ENCODE peak calls at places on chromosome 7, in nine cellular contexts. O is OCI-LY7, L is GM20000, K is colonic mucosa, M is adrenal gland, I is pancreas, R is astrocyte of the spinal cord, E is HFFc6, P is A549. S is an unnamed sample.

GRCh38 chr7:94882891-94883290 is 24.5 kb upstream of the PPP1R9A start:
- DNase-seq in M (no peak), K (no peak), I (no peak), L (no peak), O (no peak), P (no peak), E (no peak), R (no peak), S (no peak)

GRCh38 chr7:73718438-73718881 is 1.0 kb downstream of the STX1A start:
- DNase-seq in I (no peak), E (no peak), L (no peak), O (no peak), P (no peak), R (no peak), K (no peak), M (no peak), S (no peak)

GRCh38 chr7:82413237-82413636 is 30.3 kb downstream of the CACNA2D1 start:
- DNase-seq in P (no peak), O (no peak), M (no peak), E (no peak), L (no peak), R (peak; percentile 21), K (no peak), I (no peak), S (no peak)

GRCh38 chr7:143456992-143457793 is 13.9 kb downstream of the TAS2R60 start:
- DNase-seq in E (peak; percentile 38), K (no peak), M (no peak), L (no peak), I (no peak), P (no peak), O (no peak), R (peak; percentile 35), S (no peak)

GRCh38 chr7:129829677-129830631 is 122.8 kb downstream of the UBE2H start:
- DNase-seq in L (peak; percentile 68), I (peak; percentile 39), R (peak; percentile 86), O (peak; percentile 83), P (peak; percentile 83), E (peak; percentile 61), M (peak; percentile 72), K (peak; percentile 60), S (no peak)

GRCh38 chr7:19772858-19773337 is 519 bp downstream of the TMEM196 start:
- DNase-seq in I (no peak), L (peak; percentile 3), M (peak; percentile 24), K (no peak), P (peak; percentile 30), R (peak; percentile 45), O (no peak), E (no peak), S (no peak)

GRCh38 chr7:52917982-52918578 is 117.4 kb upstream of the POM121L12 start:
- DNase-seq in L (no peak), R (no peak), K (no peak), O (peak; percentile 4), I (no peak), M (no peak), P (peak; percentile 7), E (no peak), S (no peak)

GRCh38 chr7:99456288-99456687 is 9.7 kb downstream of the ATP5MF start:
- DNase-seq in P (no peak), L (no peak), R (no peak), K (no peak), I (no peak), O (no peak), M (no peak), E (no peak), S (no peak)

GRCh38 chr7:112892263-112892662 is 102.1 kb upstream of the TMEM168 start:
- DNase-seq in E (peak; percentile 56), M (no peak), R (peak; percentile 46), O (no peak), L (no peak), K (no peak), P (peak; percentile 53), I (no peak), S (peak; percentile 30)

GRCh38 chr7:74464931-74465906 is 11.5 kb downstream of the GTF2IRD1 start:
- DNase-seq in K (peak; percentile 82), P (no peak), L (no peak), R (no peak), E (no peak), O (peak; percentile 75), M (no peak), I (no peak), S (no peak)

GRCh38 chr7:140222797-140223196 is 46.0 kb upstream of the KDM7A start:
- DNase-seq in P (no peak), M (no peak), R (no peak), K (no peak), O (peak; percentile 40), I (no peak), E (no peak), L (no peak), S (no peak)

GRCh38 chr7:84232653-84233052 is 38.1 kb upstream of the SEMA3A start:
- DNase-seq in R (peak; percentile 63), K (no peak), I (no peak), E (peak; percentile 70), P (peak; percentile 80), M (no peak), L (no peak), O (no peak), S (no peak)
- TF ChIP-seq CTCF in R (peak; percentile 24), K (no peak), I (no peak), E (peak; percentile 62), P (no peak), M (no peak), L (no peak), O (no peak), S (peak; percentile 9)

DNA sequence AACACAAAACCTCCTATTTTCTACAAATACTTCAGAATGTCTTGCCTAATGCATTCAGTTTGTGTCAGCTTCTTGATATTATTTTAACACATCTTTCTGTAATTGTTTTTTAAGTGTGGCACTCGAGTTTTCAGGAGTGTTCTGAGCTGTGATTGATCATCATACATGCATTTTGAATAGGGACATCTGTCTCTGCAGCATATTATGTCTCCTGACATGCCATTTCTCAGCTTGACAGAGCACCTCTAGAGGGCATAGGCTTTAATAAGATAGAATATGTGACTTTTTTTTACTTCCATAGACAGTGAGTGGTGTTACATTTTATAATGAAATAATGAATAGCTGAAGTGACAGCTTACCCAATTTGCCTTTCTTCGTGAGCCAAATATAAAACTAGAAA is 219.2 kb upstream of the HDAC9 start:
- DNase-seq in K (no peak), E (no peak), M (no peak), R (no peak), O (no peak), P (no peak), L (no peak), I (no peak), S (no peak)
- TF ChIP-seq CTCF in K (no peak), E (no peak), M (no peak), R (no peak), O (no peak), P (no peak), L (no peak), I (no peak), S (no peak)

GRCh38 chr7:66638309-66639099 is 9.8 kb downstream of the KCTD7 start:
- DNase-seq in O (no peak), M (no peak), L (no peak), I (no peak), K (no peak), R (no peak), E (no peak), P (no peak), S (no peak)
- TF ChIP-seq CTCF in O (no peak), M (no peak), L (no peak), I (no peak), K (no peak), R (no peak), E (no peak), P (no peak), S (no peak)

GRCh38 chr7:4226166-4226857 is 455.8 kb upstream of the FOXK1 start:
- DNase-seq in R (no peak), O (no peak), E (no peak), K (no peak), M (no peak), L (no peak), I (no peak), P (peak; percentile 13), S (no peak)
- TF ChIP-seq CTCF in R (no peak), O (no peak), E (no peak), K (no peak), M (no peak), L (no peak), I (no peak), P (no peak), S (no peak)

DNA sequence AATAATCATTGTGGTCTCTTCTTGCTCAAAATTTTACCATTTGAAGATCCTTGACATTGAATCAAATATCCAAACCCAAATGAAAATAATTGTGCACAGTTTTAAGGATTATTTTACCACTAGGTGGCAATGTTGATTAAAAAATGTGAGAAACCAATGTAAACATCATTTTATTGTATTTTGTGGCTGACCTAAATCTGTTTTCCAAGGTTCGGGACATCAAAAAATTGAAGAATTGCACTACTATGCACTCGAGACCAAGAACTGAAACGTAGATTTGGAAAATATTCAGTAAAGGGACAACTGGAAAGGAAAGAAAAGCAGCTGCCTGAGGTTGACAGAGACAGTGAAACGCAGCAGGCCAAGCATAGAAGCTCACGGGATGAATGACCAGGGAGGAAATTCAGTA is 259.3 kb downstream of the SNX13 start:
- DNase-seq in R (peak; percentile 67), E (peak; percentile 49), I (no peak), K (no peak), M (no peak), P (peak; percentile 20), O (peak; percentile 25), L (no peak), S (no peak)
- TF ChIP-seq CTCF in R (peak; percentile 21), E (peak; percentile 90), I (no peak), K (peak; percentile 47), M (peak; percentile 72), P (peak; percentile 82), O (peak; percentile 76), L (no peak), S (peak; percentile 33)

GRCh38 chr7:116219288-116219687 is 8.9 kb downstream of the TES start:
- DNase-seq in O (no peak), L (no peak), K (no peak), I (no peak), R (no peak), E (no peak), P (no peak), M (no peak), S (no peak)
- TF ChIP-seq CTCF in O (no peak), L (no peak), K (no peak), I (no peak), R (no peak), E (no peak), P (no peak), M (no peak), S (no peak)